ENCODE peak calls at places on chromosomes 13 and 19, in six cellular contexts. Q, C, V, M, R and H are unnamed samples.

GRCh38 chr19:27972291-27973040 is 1240.5 kb downstream of the UQCRFS1 start:
- DNase-seq in C (peak), M (no peak), R (peak), V (peak), Q (no peak), H (no peak)

GRCh38 chr19:39408392-39409206 is 2.0 kb downstream of the ZFP36 start:
- DNase-seq in V (peak), C (peak), M (peak), Q (no peak), R (peak), H (peak)

GRCh38 chr19:27529158-27529557 is 1683.8 kb downstream of the UQCRFS1 start:
- DNase-seq in R (no peak), V (no peak), M (no peak), C (no peak), Q (no peak), H (no peak)

GRCh38 chr19:49805822-49806612 is 7.1 kb downstream of the FUZ start:
- DNase-seq in M (no peak), C (no peak), R (no peak), Q (no peak), V (no peak), H (no peak)

GRCh38 chr13:89880201-89880600 is 1467.3 kb upstream of the MIR17HG start:
- DNase-seq in C (no peak), M (no peak), V (no peak), R (no peak), Q (no peak), H (no peak)

GRCh38 chr13:101116826-101117225 is 299.5 kb downstream of the NALCN start:
- DNase-seq in R (no peak), M (no peak), V (no peak), C (no peak), Q (no peak), H (peak)

GRCh38 chr13:46831588-46832194 is 34.7 kb upstream of the ESD start:
- DNase-seq in Q (peak), C (peak), V (peak), M (peak), R (peak), H (peak)

GRCh38 chr13:64099994-64100393 is 2684.3 kb upstream of the PCDH20 start:
- DNase-seq in R (no peak), C (no peak), Q (no peak), V (no peak), M (no peak), H (no peak)

GRCh38 chr19:14091086-14091884 is 734 bp upstream of the SAMD1 start:
- DNase-seq in V (peak), Q (peak), R (peak), C (peak), M (peak), H (no peak)

GRCh38 chr13:71602327-71602726 is 264.7 kb downstream of the DACH1 start:
- DNase-seq in C (no peak), M (no peak), V (no peak), Q (no peak), R (no peak), H (no peak)

DNA sequence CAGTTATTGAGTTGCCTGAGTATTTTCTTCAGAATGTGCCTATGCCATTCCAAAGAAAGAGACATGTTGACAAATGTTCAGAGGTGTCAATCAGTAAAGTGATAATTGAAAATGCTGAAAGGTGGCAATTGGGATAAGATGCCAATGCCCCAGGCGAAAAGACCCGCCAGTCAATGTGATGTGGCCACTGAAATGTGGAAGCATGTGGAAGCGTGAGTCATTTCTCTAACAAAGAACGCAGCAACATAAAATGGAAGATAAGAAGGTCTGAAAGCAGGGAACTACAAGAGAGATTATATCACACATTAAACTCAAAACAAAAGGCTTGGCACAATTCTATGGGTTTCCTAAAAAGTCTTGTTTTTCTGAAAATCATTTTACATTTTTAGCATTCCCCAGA is 882.3 kb upstream of the SLC10A2 start:
- DNase-seq in R (no peak), V (peak), M (no peak), Q (no peak), C (no peak), H (no peak)
- TF ChIP-seq CTCF in R (no peak), V (no peak), M (no peak), Q (no peak), C (no peak), H (no peak)

GRCh38 chr19:4580961-4581380 is 21.5 kb upstream of the SEMA6B start:
- DNase-seq in C (no peak), R (no peak), V (no peak), M (no peak), Q (no peak), H (no peak)
- TF ChIP-seq EZH2 in C (no peak), R (no peak), V (peak), M (no peak), Q (no peak), H (no peak)

GRCh38 chr13:113231306-113232207 is 22.1 kb downstream of the CUL4A start:
- DNase-seq in R (no peak), Q (no peak), C (no peak), V (no peak), M (no peak), H (no peak)
- TF ChIP-seq CTCF in R (no peak), Q (no peak), C (no peak), V (no peak), M (no peak), H (no peak)

GRCh38 chr13:51221674-51222509 is at the start of gene FAM124A:
- DNase-seq in C (peak), M (peak), Q (peak), V (peak), R (peak), H (peak)
- TF ChIP-seq EZH2 in C (no peak), M (no peak), Q (no peak), V (no peak), R (no peak), H (no peak)

GRCh38 chr13:92972751-92973150 is 253.9 kb upstream of the GPC6 start:
- DNase-seq in Q (no peak), C (peak), V (no peak), M (no peak), R (no peak), H (no peak)

GRCh38 chr13:92966341-92966740 is 260.3 kb upstream of the GPC6 start:
- DNase-seq in R (no peak), Q (no peak), M (no peak), C (no peak), V (no peak), H (no peak)

GRCh38 chr13:92966900-92967299 is 259.7 kb upstream of the GPC6 start:
- DNase-seq in Q (no peak), C (no peak), V (no peak), R (no peak), M (no peak), H (no peak)

GRCh38 chr13:92963029-92963428 is 263.6 kb upstream of the GPC6 start:
- DNase-seq in M (no peak), V (peak), Q (no peak), C (peak), R (no peak), H (no peak)

GRCh38 chr13:92967923-92968322 is 258.7 kb upstream of the GPC6 start:
- DNase-seq in V (peak), M (peak), C (peak), Q (no peak), R (no peak), H (peak)
- TF ChIP-seq CTCF in V (no peak), M (peak), C (peak), Q (no peak), R (peak), H (peak)

DNA sequence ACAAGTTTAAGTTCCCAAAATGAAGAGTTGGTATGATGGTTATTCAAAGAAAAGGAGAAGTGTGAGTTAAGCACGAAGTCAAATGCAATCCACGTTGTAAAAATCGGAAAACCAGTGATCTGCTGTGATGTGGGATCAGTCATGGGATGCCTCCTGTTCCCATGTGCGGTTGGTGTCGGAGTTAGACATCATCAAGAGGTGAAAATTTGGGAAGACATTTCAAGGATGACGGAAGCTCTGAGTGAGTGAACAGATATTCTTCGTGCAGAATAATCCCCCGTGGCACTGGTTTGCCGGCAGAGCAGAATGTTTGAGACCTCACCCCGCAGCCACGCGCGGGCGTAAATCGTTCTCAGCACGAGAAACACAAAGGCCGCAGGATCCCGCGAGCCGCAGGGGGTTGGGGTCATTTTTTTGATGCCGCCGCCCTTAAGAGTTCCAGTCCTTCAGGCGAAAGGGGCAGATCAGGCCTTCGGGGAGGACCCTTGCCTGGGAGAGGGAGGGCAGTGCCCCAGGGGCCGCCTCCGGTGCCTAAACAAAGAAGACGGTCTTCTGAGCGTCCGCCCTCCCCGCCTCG is 13.7 kb upstream of the SOX1 start:
- DNase-seq in V (no peak), Q (no peak), C (no peak), R (no peak), M (no peak), H (peak)
- TF ChIP-seq EZH2 in V (no peak), Q (no peak), C (no peak), R (no peak), M (no peak), H (no peak)

DNA sequence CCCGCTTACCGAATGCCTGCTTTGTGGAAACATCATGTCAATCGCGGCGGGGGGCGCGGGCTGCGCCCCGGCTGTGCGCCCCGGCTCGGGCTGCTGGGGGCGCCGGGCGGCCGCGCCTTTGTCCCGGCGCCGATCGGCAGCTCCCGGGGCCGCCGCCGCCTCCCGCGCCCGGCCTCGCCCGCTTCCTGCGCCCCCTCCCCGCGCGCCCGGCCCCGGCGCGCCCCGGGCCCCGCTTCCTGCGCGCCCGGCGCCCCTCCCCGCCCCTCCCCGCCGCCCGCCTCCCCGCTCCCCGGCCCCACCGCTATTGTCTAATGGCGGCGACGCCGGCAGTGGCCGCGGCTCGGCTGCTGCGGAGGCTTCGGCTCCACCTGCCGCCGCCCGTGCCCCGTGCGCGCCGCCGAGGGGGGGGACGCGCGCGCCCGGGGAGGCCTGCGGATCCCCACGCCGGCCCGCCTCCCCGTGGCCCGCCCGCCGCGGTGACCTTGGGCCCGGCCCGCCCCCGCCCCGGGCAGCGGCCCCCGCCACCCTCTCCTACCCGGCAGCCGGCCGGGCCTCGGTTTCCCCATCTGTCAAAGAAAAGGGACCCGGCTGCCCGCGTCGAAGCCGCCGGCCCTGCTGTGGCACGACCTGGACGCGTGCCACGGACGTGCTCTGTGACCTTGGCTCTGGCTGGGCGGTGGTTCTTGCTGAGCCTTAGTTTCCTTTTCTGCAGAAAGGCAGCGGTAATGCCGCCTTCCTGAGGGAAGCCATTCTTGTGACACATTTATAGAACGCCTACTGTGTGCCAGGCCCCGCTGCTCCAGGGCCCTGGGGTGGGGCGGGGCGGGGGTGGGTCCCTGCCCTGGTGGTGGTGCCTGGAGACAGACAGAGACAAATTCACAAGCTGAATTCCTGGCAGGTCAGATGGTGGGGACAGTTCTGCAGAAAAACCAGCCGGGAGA is at the start of gene TLE5:
- DNase-seq in R (peak), Q (peak), C (peak), M (peak), V (no peak), H (peak)
- TF ChIP-seq CTCF in R (no peak), Q (no peak), C (no peak), M (no peak), V (no peak), H (no peak)

GRCh38 chr19:30223866-30224688 is 148.1 kb upstream of the ZNF536 start:
- DNase-seq in R (no peak), V (no peak), Q (no peak), C (no peak), M (no peak), H (no peak)

GRCh38 chr19:30225615-30226463 is 146.3 kb upstream of the ZNF536 start:
- DNase-seq in C (no peak), Q (no peak), M (no peak), R (peak), V (no peak), H (peak)

GRCh38 chr19:30222993-30223865 is 149.0 kb upstream of the ZNF536 start:
- DNase-seq in C (no peak), V (no peak), R (peak), M (no peak), Q (no peak), H (peak)

GRCh38 chr19:30226464-30227070 is 145.6 kb upstream of the ZNF536 start:
- DNase-seq in M (no peak), V (no peak), C (no peak), Q (no peak), R (peak), H (peak)

DNA sequence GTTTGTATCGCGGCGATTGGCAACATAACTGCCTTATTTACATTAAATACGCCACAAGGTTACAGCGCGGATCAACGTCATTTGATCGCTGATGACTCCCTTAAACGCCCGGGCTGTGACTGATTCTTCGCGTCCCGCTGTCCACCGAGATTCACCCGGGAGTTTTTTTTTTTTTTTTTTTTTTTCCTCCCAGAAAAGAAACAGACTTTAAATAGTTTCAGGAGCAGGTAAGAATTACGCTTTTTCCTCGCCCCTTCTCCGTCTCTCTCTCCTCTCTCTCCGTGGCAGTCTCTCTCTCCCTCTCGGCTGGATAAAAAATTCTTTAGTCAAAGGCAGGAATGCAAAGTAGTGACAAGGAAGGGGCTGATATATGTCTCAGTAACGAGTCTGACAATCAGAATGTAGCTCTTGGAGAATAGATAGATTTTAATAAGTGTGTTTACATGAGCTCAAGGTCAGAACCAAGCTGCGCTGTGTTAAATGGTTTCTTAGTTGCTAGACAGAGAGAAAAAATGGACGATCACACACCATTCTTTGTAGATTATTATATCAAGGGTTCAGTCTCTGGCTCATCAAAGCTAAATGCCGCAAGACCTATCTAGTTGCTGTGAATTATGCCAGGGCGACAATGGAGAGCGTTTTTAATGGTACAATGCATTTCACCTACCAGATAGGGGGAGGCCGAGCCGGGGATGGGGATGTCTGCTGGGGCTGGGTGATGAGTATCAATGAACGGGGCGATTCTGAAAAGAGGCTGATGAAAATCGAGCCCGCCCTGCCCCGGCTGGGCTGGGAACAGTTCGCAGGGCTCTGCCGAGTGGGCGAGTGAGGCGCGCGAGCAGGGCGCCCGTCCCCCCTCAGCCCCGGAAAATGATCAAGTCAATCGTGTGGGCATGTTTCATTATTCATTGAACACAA is 147.2 kb upstream of the ZNF536 start:
- DNase-seq in C (no peak), M (no peak), Q (no peak), V (no peak), R (peak), H (peak)
- TF ChIP-seq EZH2 in C (no peak), M (no peak), Q (no peak), V (peak), R (peak), H (peak)

DNA sequence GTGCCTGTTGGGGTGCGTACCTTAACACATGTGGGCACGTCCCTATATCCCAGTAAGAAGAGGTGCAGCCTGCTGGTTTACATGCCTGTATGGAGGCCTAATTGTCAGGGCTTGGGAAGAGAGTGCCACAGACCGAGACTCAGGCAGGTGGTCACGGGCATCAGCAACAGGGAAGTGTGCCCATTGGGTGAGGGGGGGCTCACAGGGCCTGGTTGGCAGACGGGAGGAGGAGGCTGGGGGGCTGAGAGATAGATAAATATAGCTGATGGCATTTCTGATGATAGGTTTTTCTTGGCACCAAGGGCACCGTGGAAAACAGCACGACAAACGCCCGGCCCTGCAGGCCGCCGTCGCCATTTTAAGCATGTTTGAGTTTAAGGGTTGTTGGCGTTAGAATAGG is 37.6 kb downstream of the NFIX start:
- DNase-seq in C (no peak), V (no peak), Q (no peak), R (no peak), M (no peak), H (no peak)
- TF ChIP-seq CTCF in C (no peak), V (no peak), Q (no peak), R (no peak), M (no peak), H (no peak)